ENCODE peak calls at places on chromosomes 12 and 14, in six cellular contexts. D is aorta, O is OCI-LY7, B is tibial artery, A is K562, R is HCT116. T is an unnamed sample. For H3K9me3, the result is how much of the 10 kb centered on the place peaks cover.

GRCh38 chr12:3311027-3311402 is 180.0 kb upstream of the PRMT8 start:
- DNase-seq in B (no peak), R (peak), D (no peak), A (no peak), O (no peak), T (no peak)

GRCh38 chr12:18275974-18276373 is 14.7 kb downstream of the PIK3C2G start:
- DNase-seq in O (no peak), D (no peak), R (peak), B (no peak), A (no peak), T (no peak)

GRCh38 chr12:49482095-49483051 is 56.5 kb upstream of the KCNH3 start:
- DNase-seq in O (no peak), D (no peak), A (no peak), B (no peak), R (no peak), T (no peak)

GRCh38 chr12:80936642-80937390 is 918 bp downstream of the LIN7A start:
- DNase-seq in B (peak), R (peak), D (peak), A (no peak), O (no peak), T (peak)

GRCh38 chr12:106601031-106601430 is 18.2 kb downstream of the RFX4 start:
- DNase-seq in B (no peak), R (no peak), O (no peak), A (peak), D (no peak), T (no peak)

GRCh38 chr12:91482231-91482630 is 299.6 kb upstream of the DCN start:
- DNase-seq in D (no peak), B (no peak), A (no peak), O (no peak), R (no peak), T (no peak)

GRCh38 chr14:69320581-69321365 is 60.8 kb downstream of the GALNT16 start:
- DNase-seq in A (no peak), O (no peak), R (no peak), D (peak), B (peak), T (no peak)

GRCh38 chr12:20490213-20490612 is 121.9 kb downstream of the PDE3A start:
- DNase-seq in A (no peak), O (no peak), D (no peak), B (no peak), R (no peak), T (no peak)

GRCh38 chr14:34018564-34019244 is 67.8 kb upstream of the EGLN3 start:
- DNase-seq in R (no peak), A (no peak), O (no peak), D (no peak), B (no peak), T (no peak)

GRCh38 chr14:91352101-91352500 is 65.5 kb downstream of the CCDC88C start:
- DNase-seq in A (no peak), B (no peak), R (no peak), O (peak), D (no peak), T (no peak)

GRCh38 chr12:9895215-9895971 is 14.1 kb downstream of the KLRF2 start:
- DNase-seq in D (no peak), B (no peak), O (no peak), R (no peak), A (no peak), T (no peak)

GRCh38 chr12:79448816-79449215 is 241.9 kb downstream of the PAWR start:
- DNase-seq in D (no peak), A (no peak), O (no peak), B (no peak), R (no peak), T (no peak)

GRCh38 chr12:68406134-68406576 is 74.0 kb upstream of the MDM1 start:
- DNase-seq in O (no peak), A (no peak), D (peak), B (peak), R (no peak), T (no peak)

GRCh38 chr14:69303086-69303485 is 43.1 kb downstream of the GALNT16 start:
- DNase-seq in O (no peak), R (no peak), D (peak), B (peak), A (no peak), T (no peak)

GRCh38 chr12:72267974-72268373 is 4.2 kb upstream of the TRHDE start:
- DNase-seq in O (peak), R (no peak), B (no peak), D (no peak), A (no peak), T (no peak)

GRCh38 chr14:58555647-58556046 is 82.1 kb upstream of the DACT1 start:
- DNase-seq in O (no peak), B (no peak), D (no peak), A (no peak), R (no peak), T (no peak)

GRCh38 chr12:10722502-10722904 is 620 bp downstream of the YBX3 start:
- DNase-seq in O (peak), D (peak), B (peak), A (peak), R (no peak), T (peak)

GRCh38 chr12:49059385-49060232 is 985 bp downstream of the KMT2D start:
- DNase-seq in R (no peak), B (no peak), D (no peak), O (peak), A (no peak), T (peak)

GRCh38 chr12:62900686-62901272 is 34.2 kb downstream of the PPM1H start:
- DNase-seq in D (no peak), B (no peak), A (no peak), O (no peak), R (no peak), T (no peak)

GRCh38 chr12:15580431-15580830 is 208.8 kb downstream of the EPS8 start:
- DNase-seq in O (peak), A (no peak), R (no peak), B (no peak), D (no peak), T (no peak)

GRCh38 chr14:69528143-69528542 is 43.6 kb downstream of the PLEKHD1 start:
- DNase-seq in A (no peak), R (no peak), O (no peak), D (no peak), B (no peak), T (no peak)

GRCh38 chr14:91396959-91397815 is 20.4 kb downstream of the CCDC88C start:
- DNase-seq in A (no peak), B (no peak), R (no peak), D (no peak), O (peak), T (peak)

GRCh38 chr12:124109760-124110159 is 136.7 kb downstream of the ZNF664 start:
- DNase-seq in D (no peak), B (no peak), O (peak), A (peak), R (peak), T (peak)

GRCh38 chr12:115070313-115070712 is 386.3 kb upstream of the TBX3 start:
- DNase-seq in R (no peak), D (no peak), O (no peak), A (no peak), B (no peak), T (peak)

GRCh38 chr14:68568907-68569545 is 223.8 kb downstream of the ZFP36L1 start:
- DNase-seq in A (no peak), D (no peak), O (no peak), B (no peak), R (no peak), T (no peak)

GRCh38 chr12:127809236-127809635 is 457.7 kb upstream of the TMEM132C start:
- DNase-seq in A (no peak), B (no peak), D (no peak), R (no peak), O (no peak), T (no peak)

GRCh38 chr14:95098984-95099599 is 58.2 kb downstream of the DICER1 start:
- DNase-seq in D (no peak), R (peak), A (peak), B (peak), O (peak), T (no peak)

GRCh38 chr12:57216014-57216891 is at the start of gene NXPH4:
- DNase-seq in A (peak), B (no peak), R (no peak), O (peak), D (peak), T (peak)

GRCh38 chr12:53378705-53379388 is 1.1 kb upstream of the SP1 start:
- DNase-seq in R (no peak), B (no peak), D (no peak), O (peak), A (no peak), T (peak)

GRCh38 chr14:23729720-23730387 is 93.7 kb downstream of the DHRS2 start:
- DNase-seq in A (peak), O (no peak), B (no peak), R (no peak), D (no peak), T (no peak)

GRCh38 chr12:110233212-110233903 is 47.7 kb upstream of the ATP2A2 start:
- DNase-seq in O (no peak), R (no peak), D (no peak), B (no peak), A (no peak), T (no peak)

GRCh38 chr14:70190156-70190555 is 1.4 kb upstream of the SLC8A3 start:
- DNase-seq in B (no peak), O (no peak), D (no peak), R (no peak), A (no peak), T (no peak)

GRCh38 chr12:89707992-89708792 is 446 bp downstream of the ATP2B1 start:
- DNase-seq in O (peak), B (peak), A (peak), D (peak), R (no peak), T (peak)

GRCh38 chr12:65879878-65880277 is 55.6 kb downstream of the HMGA2 start:
- DNase-seq in O (no peak), B (no peak), D (no peak), A (no peak), R (no peak), T (no peak)

GRCh38 chr12:23540572-23540971 is 408.9 kb downstream of the SOX5 start:
- DNase-seq in D (no peak), R (no peak), B (no peak), A (no peak), O (no peak), T (no peak)

GRCh38 chr12:114769634-114770033 is 85.7 kb upstream of the TBX3 start:
- DNase-seq in B (no peak), A (no peak), D (peak), R (no peak), O (no peak), T (no peak)

GRCh38 chr14:69693145-69693544 is 73.8 kb upstream of the SRSF5 start:
- DNase-seq in D (no peak), R (no peak), O (peak), B (no peak), A (no peak), T (peak)

GRCh38 chr12:120886194-120887018 is 17.8 kb downstream of the SPPL3 start:
- DNase-seq in R (no peak), O (peak), B (no peak), A (no peak), D (no peak), T (peak)
- H3K4me3 ChIP-seq in R (no peak), O (peak), B (no peak), A (no peak), D (no peak), T (no peak)

DNA sequence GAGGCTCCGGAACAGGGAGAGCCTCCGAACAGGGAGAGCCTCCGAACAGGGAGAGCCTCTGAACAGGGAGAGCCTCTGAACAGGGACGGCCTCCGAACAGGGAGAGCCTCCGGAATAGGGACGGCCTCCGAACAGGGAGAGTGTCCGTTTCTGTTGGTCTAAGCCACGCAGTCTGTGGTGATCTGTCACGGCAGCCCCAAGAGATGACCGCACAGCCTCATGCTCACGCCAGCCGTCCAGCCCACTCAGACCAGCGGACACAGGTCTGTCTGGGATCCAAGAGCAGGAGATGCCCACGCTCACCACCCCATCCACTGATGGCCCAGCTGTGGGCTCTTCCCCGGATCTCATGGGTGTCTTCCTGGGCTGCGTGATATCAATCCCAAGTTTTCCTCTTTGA is 33.3 kb downstream of the GALNT9 start:
- DNase-seq in R (no peak), O (no peak), A (no peak), D (no peak), B (no peak), T (no peak)
- H3K9me3 ChIP-seq in R (under half), O (under half), A (under half), D (under half), B (under half), T (under half)

DNA sequence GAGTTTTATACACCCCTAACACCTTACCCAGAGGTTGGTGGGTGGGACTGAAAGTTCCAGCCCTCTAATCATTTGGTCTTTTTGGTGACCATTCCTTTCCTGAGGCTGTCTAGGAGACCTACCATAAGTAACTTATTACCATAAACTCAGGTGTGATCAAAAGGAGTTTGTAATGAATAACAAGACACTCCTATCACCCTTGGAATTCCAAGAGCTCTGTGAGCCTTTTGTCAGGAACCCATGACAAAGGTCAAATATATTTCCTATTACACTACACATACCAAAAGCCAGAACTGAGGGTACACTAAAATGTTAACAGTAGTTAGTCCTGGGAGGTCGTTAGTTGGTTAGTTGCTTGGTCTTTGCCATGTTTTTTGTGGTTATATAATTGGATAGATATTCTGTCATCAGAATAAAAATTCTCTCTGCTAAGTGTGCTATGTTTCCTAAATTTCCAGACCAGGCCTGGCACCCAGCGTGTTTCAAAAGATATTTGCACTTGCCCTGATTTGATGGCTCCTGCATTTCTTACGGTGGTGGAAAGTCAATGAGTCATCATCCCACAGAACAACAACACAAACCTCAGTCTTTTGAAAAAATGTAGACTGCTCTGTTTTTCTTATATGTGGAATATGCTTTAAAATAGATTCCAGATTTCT is 27.0 kb upstream of the AKAP5 start:
- DNase-seq in O (no peak), R (peak), B (no peak), D (no peak), A (no peak), T (no peak)
- H3K27ac ChIP-seq in O (no peak), R (peak), B (peak), D (peak), A (no peak), T (no peak)

DNA sequence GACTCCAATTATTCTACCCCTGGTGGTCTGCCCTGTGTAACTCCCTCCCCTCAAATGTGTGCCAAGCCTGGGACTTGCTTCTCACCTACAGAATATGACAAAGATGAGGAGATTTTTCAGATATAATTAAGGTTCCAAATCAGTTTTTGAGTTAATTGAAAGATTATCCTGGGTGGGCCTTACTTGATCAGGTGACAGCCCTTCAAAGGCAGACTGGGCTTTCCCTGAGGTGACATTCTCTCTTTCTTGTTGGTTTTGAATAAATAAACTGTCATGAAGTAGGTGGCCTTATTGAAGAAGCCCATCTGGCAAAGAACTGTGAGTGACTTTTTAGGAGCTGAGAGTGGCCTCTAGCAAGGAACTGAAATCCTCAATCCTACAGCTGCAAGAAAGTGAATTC is 106.0 kb downstream of the BRMS1L start:
- DNase-seq in D (no peak), O (no peak), R (no peak), A (no peak), B (no peak), T (no peak)
- H3K4me3 ChIP-seq in D (no peak), O (no peak), R (no peak), A (no peak), B (no peak), T (peak)

GRCh38 chr12:69608114-69608513 is 2.6 kb downstream of the LRRC10 start:
- DNase-seq in R (no peak), D (no peak), A (peak), O (no peak), B (no peak), T (no peak)
- H3K9me3 ChIP-seq in R (under half), D (under half), A (under half), O (under half), B (under half), T (under half)

GRCh38 chr14:75432406-75432805 is 4.6 kb downstream of the JDP2 start:
- DNase-seq in R (no peak), D (no peak), O (no peak), B (no peak), A (no peak), T (no peak)

GRCh38 chr14:75430526-75430925 is 2.7 kb downstream of the JDP2 start:
- DNase-seq in R (no peak), D (no peak), A (no peak), B (peak), O (peak), T (no peak)

GRCh38 chr14:75430106-75430505 is 2.3 kb downstream of the JDP2 start:
- DNase-seq in B (peak), R (no peak), A (no peak), O (no peak), D (no peak), T (no peak)

GRCh38 chr14:75431827-75432226 is 4.0 kb downstream of the JDP2 start:
- DNase-seq in O (no peak), R (no peak), A (no peak), B (no peak), D (no peak), T (no peak)

DNA sequence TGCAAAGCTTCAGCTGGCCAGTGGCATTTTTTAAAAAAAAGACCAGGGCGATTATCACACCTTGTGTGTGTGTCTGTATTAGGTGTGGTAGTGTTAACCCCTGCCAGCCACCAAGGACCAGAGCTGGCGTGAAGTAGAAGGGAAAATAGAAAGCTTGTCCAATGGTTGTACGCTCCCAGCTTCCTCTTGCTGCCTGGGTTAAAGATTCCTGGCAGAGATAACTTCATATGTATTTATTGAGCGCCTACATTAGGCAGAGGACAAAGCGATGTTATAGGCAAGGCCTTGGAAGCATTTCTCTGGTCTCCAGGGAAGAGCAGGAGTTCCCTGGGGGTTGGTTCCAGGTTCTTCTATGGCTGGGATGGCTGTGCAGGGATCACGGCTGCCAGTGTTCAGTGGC is 3.2 kb downstream of the JDP2 start:
- DNase-seq in R (no peak), A (no peak), D (no peak), O (no peak), B (no peak), T (no peak)
- H3K27ac ChIP-seq in R (no peak), A (no peak), D (no peak), O (peak), B (peak), T (no peak)

GRCh38 chr12:54560374-54560858 is 11.0 kb downstream of the PDE1B start:
- DNase-seq in B (peak), D (peak), R (peak), O (peak), A (peak), T (no peak)
- H3K4me3 ChIP-seq in B (peak), D (peak), R (no peak), O (no peak), A (peak), T (no peak)

DNA sequence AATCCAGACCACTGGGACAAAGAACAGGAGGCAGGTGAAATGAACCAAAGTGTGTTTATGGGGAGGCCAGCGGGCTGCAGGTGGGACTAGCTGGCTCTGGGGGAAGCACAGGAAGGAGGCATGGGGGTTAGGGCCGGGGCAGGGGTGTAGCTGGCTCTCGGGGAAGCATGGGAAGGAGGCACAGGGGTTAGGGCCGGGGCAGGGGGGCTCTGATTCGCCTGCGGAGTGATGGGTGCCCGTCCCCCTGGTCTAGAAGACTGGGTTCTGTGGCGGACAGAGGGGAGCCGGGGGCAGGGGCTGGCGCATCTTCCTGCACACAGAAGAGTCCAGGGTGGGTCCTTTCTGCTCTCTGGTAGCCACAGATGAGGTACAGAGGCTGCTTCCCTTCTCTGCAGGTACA is 310.3 kb downstream of the TMEM121 start:
- DNase-seq in R (no peak), B (no peak), O (no peak), A (no peak), D (no peak), T (no peak)
- H3K9me3 ChIP-seq in R (under half), B (under half), O (under half), A (under half), D (under half), T (under half)

GRCh38 chr12:121239704-121240420 is 29.9 kb downstream of the P2RX4 start:
- DNase-seq in R (no peak), A (no peak), O (no peak), D (no peak), B (no peak), T (no peak)
- H3K27ac ChIP-seq in R (no peak), A (no peak), O (no peak), D (no peak), B (peak), T (no peak)

T was measured in MM.1S.